ENCODE peak calls at places on chromosomes 13 and 19, in four cellular contexts. C is left ventricle myocardium inferior, B is stomach, A is LHCN-M2. F is an unnamed sample.
A peak's percentile ranks its signal among the peaks of the same experiment; 100 is the strongest.

GRCh38 chr13:19927117-19927734 is 31.3 kb upstream of the ZMYM2 start:
- DNase-seq in C (no peak), B (no peak), A (peak; percentile 38), F (no peak)

GRCh38 chr13:97273341-97273831 is 51.3 kb downstream of the MBNL2 start:
- DNase-seq in C (no peak), B (no peak), A (no peak), F (peak; percentile 56)

GRCh38 chr13:76903544-76904162 is 17.4 kb upstream of the KCTD12 start:
- DNase-seq in C (peak; percentile 33), B (peak; percentile 69), A (peak; percentile 72), F (peak; percentile 69)

GRCh38 chr13:28613562-28613961 is 45.4 kb upstream of the POMP start:
- DNase-seq in C (no peak), B (no peak), A (no peak), F (no peak)

GRCh38 chr13:98998831-98999634 is 21.2 kb upstream of the DOCK9 start:
- DNase-seq in C (no peak), B (no peak), A (peak; percentile 58), F (no peak)

GRCh38 chr13:48235100-48235813 is 2.3 kb downstream of the ITM2B start:
- DNase-seq in C (no peak), B (peak; percentile 53), A (peak; percentile 32), F (peak; percentile 5)

GRCh38 chr13:109629737-109630136 is 156.6 kb downstream of the IRS2 start:
- DNase-seq in C (no peak), B (no peak), A (no peak), F (no peak)

GRCh38 chr19:44608391-44608821 is 5.0 kb upstream of the IGSF23 start:
- DNase-seq in C (no peak), B (no peak), A (no peak), F (peak; percentile 74)